ENCODE peak calls at places on chromosomes 13 and 19, in four cellular contexts. P is upper lobe of left lung; T is GM10248; V is CD4-positive, alpha-beta T cell. E is an unnamed sample.

GRCh38 chr19:49591731-49592485 is 926 bp downstream of the PRR12 start:
- DNase-seq in V (no peak), T (no peak), P (peak; percentile 89), E (peak; percentile 35)

GRCh38 chr19:13803038-13803437 is 7.8 kb downstream of the ZSWIM4 start:
- DNase-seq in V (no peak), T (no peak), P (no peak), E (no peak)

GRCh38 chr19:18972301-18972831 is 31.3 kb upstream of the HOMER3 start:
- DNase-seq in T (no peak), V (no peak), P (no peak), E (no peak)

GRCh38 chr19:55369651-55370304 is 485 bp downstream of the IL11 start:
- DNase-seq in T (no peak), V (no peak), P (peak; percentile 82), E (no peak)

GRCh38 chr13:31012285-31013024 is 80.0 kb downstream of the TEX26 start:
- DNase-seq in P (no peak), T (no peak), V (no peak), E (no peak)

GRCh38 chr19:45468159-45468651 is 409 bp downstream of the FOSB start:
- DNase-seq in V (no peak), P (peak; percentile 85), T (no peak), E (peak; percentile 64)

GRCh38 chr19:4361152-4362037 is 18.0 kb downstream of the MPND start:
- DNase-seq in P (peak; percentile 82), V (no peak), T (no peak), E (no peak)

GRCh38 chr19:4687396-4687795 is 17.3 kb upstream of the MYDGF start:
- DNase-seq in V (no peak), P (no peak), T (no peak), E (no peak)

GRCh38 chr13:99984463-99985242 is 3.1 kb downstream of the ZIC2 start:
- DNase-seq in T (no peak), P (no peak), V (no peak), E (no peak)

GRCh38 chr19:5903502-5904301 is at the start of gene NDUFA11:
- DNase-seq in P (peak; percentile 100), V (peak; percentile 96), T (peak; percentile 92), E (peak; percentile 98)

GRCh38 chr13:32639502-32640105 is 53.4 kb downstream of the PDS5B start:
- DNase-seq in P (no peak), T (peak; percentile 52), V (peak; percentile 28), E (no peak)

GRCh38 chr13:19663416-19663979 is 30.0 kb downstream of the MPHOSPH8 start:
- DNase-seq in P (no peak), T (no peak), V (no peak), E (no peak)

GRCh38 chr13:106349080-106349841 is 186.2 kb downstream of the EFNB2 start:
- DNase-seq in V (no peak), T (no peak), P (peak; percentile 56), E (no peak)

GRCh38 chr13:29925457-29925856 is 75.0 kb upstream of the UBL3 start:
- DNase-seq in T (no peak), P (no peak), V (no peak), E (no peak)

GRCh38 chr19:18289471-18290066 is 8.1 kb upstream of the JUND start:
- DNase-seq in P (no peak), T (no peak), V (no peak), E (no peak)

GRCh38 chr19:46603195-46603637 is 2.1 kb downstream of the CALM3 start:
- DNase-seq in P (no peak), T (peak; percentile 73), V (no peak), E (no peak)

GRCh38 chr13:30465541-30466357 is at the start of gene HMGB1:
- DNase-seq in T (peak; percentile 95), V (peak; percentile 96), P (peak; percentile 95), E (peak; percentile 97)

GRCh38 chr13:33547035-33547434 is 261.5 kb upstream of the STARD13 start:
- DNase-seq in T (no peak), P (no peak), V (no peak), E (no peak)

GRCh38 chr13:60134376-60134775 is 29.4 kb downstream of the DIAPH3 start:
- DNase-seq in P (no peak), V (no peak), T (no peak), E (no peak)

GRCh38 chr13:84455143-84455905 is 573.0 kb upstream of the SLITRK1 start:
- DNase-seq in T (no peak), V (no peak), P (no peak), E (no peak)

GRCh38 chr19:4570916-4571304 is 11.4 kb upstream of the SEMA6B start:
- DNase-seq in T (no peak), V (no peak), P (no peak), E (no peak)

GRCh38 chr19:32129141-32129540 is 216.3 kb upstream of the ZNF507 start:
- DNase-seq in T (no peak), P (no peak), V (no peak), E (no peak)

GRCh38 chr19:38879400-38879751 is 1.3 kb upstream of the RINL start:
- DNase-seq in T (no peak), V (no peak), P (no peak), E (no peak)

GRCh38 chr19:48400018-48400742 is 6.7 kb downstream of the GRIN2D start:
- DNase-seq in V (no peak), T (peak; percentile 43), P (no peak), E (peak; percentile 35)

GRCh38 chr19:38264486-38265212 is at the start of gene SPINT2:
- DNase-seq in T (peak; percentile 56), V (peak; percentile 54), P (no peak), E (no peak)

GRCh38 chr19:13350761-13351160 is 155.5 kb downstream of the CACNA1A start:
- DNase-seq in P (no peak), V (no peak), T (no peak), E (no peak)

GRCh38 chr13:94431569-94431968 is 47.9 kb downstream of the DCT start:
- DNase-seq in T (no peak), P (no peak), V (no peak), E (no peak)

GRCh38 chr19:4841366-4841704 is 9.8 kb upstream of the TICAM1 start:
- DNase-seq in P (no peak), T (no peak), V (no peak), E (no peak)

GRCh38 chr13:108948269-108948671 is 318.9 kb downstream of the MYO16 start:
- DNase-seq in V (no peak), T (no peak), P (no peak), E (no peak)

DNA sequence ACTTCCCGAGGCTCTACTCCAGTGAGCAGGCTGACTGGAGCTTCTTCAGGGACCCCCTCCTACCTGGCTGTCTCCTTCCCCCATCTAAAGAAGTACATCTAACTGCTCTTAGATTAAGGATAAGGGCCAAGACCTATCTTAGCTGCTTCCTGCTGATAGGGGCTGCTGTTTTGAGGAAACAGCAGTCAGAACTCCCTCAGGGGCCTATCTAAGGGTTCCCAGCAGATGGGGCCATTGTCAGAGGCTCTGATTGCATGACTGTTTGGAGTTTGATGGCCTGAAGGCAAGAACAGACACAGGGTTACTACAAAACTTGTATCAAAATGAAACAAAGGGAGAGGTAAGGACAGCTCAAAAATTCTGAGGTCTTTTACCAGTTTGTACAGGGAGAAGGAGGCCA is 2636.9 kb upstream of the PCDH20 start:
- DNase-seq in V (no peak), T (no peak), P (no peak), E (no peak)
- TF ChIP-seq CTCF in V (no peak), T (no peak), P (no peak), E (no peak)

GRCh38 chr19:30430206-30430734 is 58.1 kb downstream of the ZNF536 start:
- DNase-seq in P (no peak), V (no peak), T (no peak), E (no peak)

GRCh38 chr19:30439271-30439750 is 67.1 kb downstream of the ZNF536 start:
- DNase-seq in P (peak; percentile 42), T (no peak), V (no peak), E (no peak)

GRCh38 chr19:30437869-30438268 is 65.7 kb downstream of the ZNF536 start:
- DNase-seq in V (no peak), T (no peak), P (no peak), E (no peak)

GRCh38 chr19:30431591-30431990 is 59.4 kb downstream of the ZNF536 start:
- DNase-seq in V (no peak), P (no peak), T (no peak), E (no peak)

GRCh38 chr19:30434797-30435594 is 62.8 kb downstream of the ZNF536 start:
- DNase-seq in P (no peak), T (no peak), V (no peak), E (no peak)
- TF ChIP-seq CTCF in P (no peak), T (no peak), V (no peak), E (no peak)

GRCh38 chr19:29785955-29786589 is 25.7 kb upstream of the CCNE1 start:
- DNase-seq in V (no peak), P (no peak), T (peak; percentile 51), E (no peak)
- TF ChIP-seq CTCF in V (no peak), P (no peak), T (peak; percentile 54), E (no peak)

GRCh38 chr19:35141627-35142401 is 1.2 kb upstream of the FXYD7 start:
- DNase-seq in T (no peak), V (no peak), P (no peak), E (no peak)

GRCh38 chr19:35144259-35144599 is 1.2 kb downstream of the FXYD7 start:
- DNase-seq in P (no peak), T (no peak), V (no peak), E (no peak)

GRCh38 chr19:35143818-35144217 is 763 bp downstream of the FXYD7 start:
- DNase-seq in T (no peak), P (no peak), V (no peak), E (no peak)

GRCh38 chr19:35142531-35143230 is 374 bp upstream of the FXYD7 start:
- DNase-seq in T (peak; percentile 70), V (peak; percentile 72), P (peak; percentile 93), E (peak; percentile 72)

DNA sequence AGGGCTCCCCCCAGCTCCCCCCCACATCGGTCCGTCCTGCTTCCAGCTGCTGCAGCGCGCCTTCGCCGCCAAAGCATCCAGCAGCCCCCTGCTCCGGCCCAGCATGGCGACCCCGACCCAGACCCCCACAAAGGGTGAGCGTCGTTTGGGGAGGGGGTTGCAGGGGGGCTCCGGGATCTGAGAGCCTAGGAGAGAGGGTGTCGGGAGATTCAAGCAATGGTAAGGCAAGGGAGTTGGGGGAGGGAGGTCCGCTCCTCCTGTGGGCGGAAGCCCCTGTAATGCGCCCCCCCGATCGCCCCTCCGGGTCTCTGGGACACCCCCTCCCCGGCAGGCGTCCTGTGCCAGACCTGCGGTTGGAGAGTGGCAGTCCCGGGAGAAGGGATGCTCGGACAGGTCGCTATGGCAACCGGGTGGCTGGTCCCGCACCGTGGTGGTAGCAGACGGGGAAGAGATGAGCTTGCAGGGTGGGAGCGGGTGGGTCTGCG is at the start of gene FXYD7:
- DNase-seq in P (peak; percentile 77), V (no peak), T (no peak), E (no peak)
- TF ChIP-seq CTCF in P (no peak), V (peak; percentile 35), T (no peak), E (peak; percentile 50)

GRCh38 chr13:74683411-74683810 is 549.2 kb upstream of the KLF12 start:
- DNase-seq in P (no peak), T (no peak), V (no peak), E (no peak)
- TF ChIP-seq CTCF in P (no peak), T (no peak), V (no peak), E (no peak)

DNA sequence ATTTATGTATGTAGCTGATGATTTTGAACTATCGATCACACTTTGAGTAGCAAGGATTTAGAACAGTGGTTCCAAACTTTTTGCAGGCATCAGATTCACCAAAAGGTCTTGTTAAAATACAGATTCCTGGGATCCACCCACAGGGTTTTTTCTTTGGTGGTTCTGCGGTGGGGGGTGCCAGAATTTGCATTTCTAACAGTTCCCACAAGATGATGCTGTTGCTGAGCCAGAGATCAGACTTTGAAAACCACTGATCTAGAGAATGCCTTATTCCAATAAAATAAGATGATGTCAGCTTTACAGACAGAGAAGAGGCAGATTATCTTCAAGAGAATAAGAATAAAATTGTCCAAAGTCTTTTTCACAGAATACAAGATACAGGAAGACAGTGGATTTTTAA is 80.9 kb upstream of the SHISA2 start:
- DNase-seq in T (no peak), P (no peak), V (no peak), E (no peak)
- TF ChIP-seq CTCF in T (no peak), P (no peak), V (no peak), E (no peak)